ENCODE peak calls at places on chromosomes 13 and 19, in ten cellular contexts. P is neural progenitor cell; Q is CD8-positive, alpha-beta T cell; C is GM06990; E is BJ; S is vagina; W is esophagus squamous epithelium; L is small intestine; Z is CD4-positive, CD25-positive, alpha-beta regulatory T cell; D is OCI-LY7. X is an unnamed sample. For H3K36me3, the result is how much of the 10 kb centered on the place peaks cover.

GRCh38 chr13:106466691-106467405 is 68.6 kb downstream of the EFNB2 start:
- DNase-seq in P (no peak), Q (no peak), C (no peak), E (no peak), S (no peak), W (no peak), L (no peak), Z (no peak), D (no peak), X (no peak)

GRCh38 chr19:42420055-42420544 is 7.1 kb downstream of the LIPE start:
- DNase-seq in P (peak), Q (peak), C (peak), E (no peak), S (no peak), W (no peak), L (peak), Z (peak), D (peak), X (peak)

GRCh38 chr19:19820774-19821315 is 705 bp downstream of the ZNF506 start:
- DNase-seq in P (no peak), Q (no peak), C (no peak), E (no peak), S (no peak), W (no peak), L (no peak), Z (no peak), D (peak), X (peak)

GRCh38 chr13:106153041-106153440 is 382.4 kb downstream of the EFNB2 start:
- DNase-seq in P (no peak), Q (no peak), C (no peak), E (no peak), S (no peak), W (no peak), L (no peak), Z (no peak), D (no peak), X (no peak)

GRCh38 chr13:40388617-40389016 is 277.8 kb downstream of the FOXO1 start:
- DNase-seq in P (no peak), Q (peak), C (peak), E (peak), S (no peak), W (peak), L (peak), Z (peak), D (peak), X (peak)

GRCh38 chr19:58395220-58395978 is at the start of gene RNF225:
- DNase-seq in P (no peak), Q (no peak), C (no peak), E (no peak), S (no peak), W (no peak), L (no peak), Z (no peak), D (no peak), X (no peak)

GRCh38 chr13:90956036-90956435 is 391.5 kb upstream of the MIR17HG start:
- DNase-seq in P (no peak), Q (no peak), C (no peak), E (no peak), S (no peak), W (no peak), L (no peak), Z (no peak), D (no peak), X (no peak)

GRCh38 chr19:7699422-7700127 is 2.4 kb downstream of the FCER2 start:
- DNase-seq in P (no peak), Q (no peak), C (peak), E (no peak), S (no peak), W (no peak), L (no peak), Z (no peak), D (peak), X (no peak)

GRCh38 chr19:51166846-51167490 is 24.9 kb downstream of the SIGLEC7 start:
- DNase-seq in P (no peak), Q (peak), C (no peak), E (no peak), S (no peak), W (no peak), L (peak), Z (no peak), D (no peak), X (no peak)

GRCh38 chr19:8000298-8001038 is 5.0 kb downstream of the ELAVL1 start:
- DNase-seq in P (no peak), Q (no peak), C (no peak), E (no peak), S (no peak), W (no peak), L (no peak), Z (no peak), D (no peak), X (no peak)

GRCh38 chr19:3618144-3618810 is 8.3 kb downstream of the CACTIN start:
- DNase-seq in P (peak), Q (peak), C (peak), E (no peak), S (no peak), W (no peak), L (no peak), Z (peak), D (peak), X (peak)

GRCh38 chr19:53871448-53871847 is 3.8 kb downstream of the MYADM start:
- DNase-seq in P (no peak), Q (no peak), C (no peak), E (no peak), S (no peak), W (no peak), L (no peak), Z (no peak), D (no peak), X (no peak)

GRCh38 chr13:99067160-99067985 is 89.5 kb upstream of the DOCK9 start:
- DNase-seq in P (no peak), Q (no peak), C (no peak), E (peak), S (peak), W (no peak), L (no peak), Z (no peak), D (no peak), X (no peak)

GRCh38 chr19:42254850-42255765 is at the start of gene ERF:
- DNase-seq in P (peak), Q (peak), C (peak), E (peak), S (no peak), W (peak), L (peak), Z (peak), D (peak), X (peak)

GRCh38 chr19:34556500-34556899 is 74.9 kb downstream of the WTIP start:
- DNase-seq in P (peak), Q (no peak), C (no peak), E (no peak), S (no peak), W (no peak), L (no peak), Z (no peak), D (peak), X (no peak)

GRCh38 chr19:495440-496332 is 600 bp upstream of the MADCAM1 start:
- DNase-seq in P (peak), Q (peak), C (peak), E (no peak), S (no peak), W (no peak), L (no peak), Z (peak), D (no peak), X (no peak)

GRCh38 chr13:44903596-44903995 is 85.7 kb downstream of the NUFIP1 start:
- DNase-seq in P (peak), Q (no peak), C (no peak), E (peak), S (no peak), W (no peak), L (peak), Z (no peak), D (no peak), X (no peak)

GRCh38 chr13:28707629-28708427 is 10.9 kb downstream of the SLC46A3 start:
- DNase-seq in P (no peak), Q (no peak), C (peak), E (peak), S (no peak), W (no peak), L (peak), Z (no peak), D (peak), X (no peak)

GRCh38 chr13:28699246-28699645 is 19.5 kb downstream of the SLC46A3 start:
- DNase-seq in P (no peak), Q (no peak), C (no peak), E (no peak), S (no peak), W (no peak), L (peak), Z (no peak), D (no peak), X (no peak)

GRCh38 chr13:28704919-28705318 is 13.9 kb downstream of the SLC46A3 start:
- DNase-seq in P (no peak), Q (no peak), C (no peak), E (no peak), S (no peak), W (no peak), L (no peak), Z (no peak), D (no peak), X (no peak)

GRCh38 chr13:28705734-28706133 is 13.0 kb downstream of the SLC46A3 start:
- DNase-seq in P (no peak), Q (no peak), C (no peak), E (no peak), S (no peak), W (no peak), L (no peak), Z (no peak), D (no peak), X (no peak)

DNA sequence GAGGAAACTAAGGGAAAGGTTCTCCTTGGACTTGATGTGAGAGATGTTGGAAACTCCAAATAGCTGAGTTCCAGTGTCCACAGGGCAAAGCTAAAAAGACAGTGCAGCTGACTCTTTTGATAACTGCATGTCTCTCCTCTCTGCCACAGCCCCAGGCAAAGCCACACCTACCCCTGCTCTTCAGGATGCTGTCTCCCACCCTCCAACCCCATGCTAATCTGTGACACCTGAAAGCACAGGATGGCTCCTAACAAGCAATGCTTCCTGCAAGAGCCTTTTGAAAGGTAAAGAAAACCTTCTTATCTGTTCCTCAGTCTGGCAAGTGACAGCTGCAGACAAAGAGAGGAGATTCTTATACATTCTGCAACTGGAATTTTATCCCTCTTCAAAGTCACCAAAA is 14.5 kb downstream of the SLC46A3 start:
- DNase-seq in P (no peak), Q (no peak), C (no peak), E (no peak), S (no peak), W (no peak), L (no peak), Z (no peak), D (no peak), X (no peak)
- H3K4me3 ChIP-seq in P (no peak), Q (no peak), C (no peak), E (no peak), S (no peak), W (no peak), L (no peak), Z (no peak), D (no peak), X (no peak)

DNA sequence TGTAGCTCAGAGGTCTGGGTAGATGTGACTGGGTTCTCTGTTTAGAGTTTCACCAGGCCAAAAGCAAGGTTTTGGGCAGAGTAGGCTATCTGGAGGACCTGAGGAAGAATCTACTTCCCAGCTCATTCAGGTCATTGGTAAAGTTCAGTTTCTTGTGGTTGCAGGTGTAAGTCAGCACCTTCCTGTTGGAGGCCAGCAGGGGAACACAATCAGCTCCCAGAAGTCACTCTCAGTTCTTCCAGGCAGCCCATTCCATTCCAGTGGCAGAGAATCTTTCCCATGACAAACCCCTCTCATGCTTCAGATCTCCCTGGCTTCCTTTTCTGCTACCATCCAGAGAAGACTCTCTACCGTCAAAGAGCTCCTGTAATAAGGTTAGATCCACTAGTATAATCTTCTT is 176.2 kb upstream of the UFM1 start:
- DNase-seq in P (no peak), Q (no peak), C (no peak), E (no peak), S (no peak), W (no peak), L (no peak), Z (no peak), D (no peak), X (no peak)
- H3K36me3 ChIP-seq in P (under half), Q (under half), C (under half), E (under half), S (under half), W (under half), L (under half), Z (under half), D (under half), X (under half)

GRCh38 chr19:12092065-12092867 is 27.7 kb downstream of the ZNF844 start:
- DNase-seq in P (peak), Q (peak), C (peak), E (peak), S (no peak), W (peak), L (peak), Z (no peak), D (no peak), X (no peak)
- H3K4me3 ChIP-seq in P (peak), Q (peak), C (peak), E (peak), S (peak), W (peak), L (peak), Z (peak), D (no peak), X (peak)

GRCh38 chr19:49014870-49015255 is 2.0 kb downstream of the LHB start:
- DNase-seq in P (no peak), Q (no peak), C (no peak), E (no peak), S (no peak), W (no peak), L (no peak), Z (no peak), D (no peak), X (no peak)
- H3K36me3 ChIP-seq in P (under half), Q (under half), C (under half), E (under half), S (under half), W (under half), L (under half), Z (under half), D (half or more), X (under half)

DNA sequence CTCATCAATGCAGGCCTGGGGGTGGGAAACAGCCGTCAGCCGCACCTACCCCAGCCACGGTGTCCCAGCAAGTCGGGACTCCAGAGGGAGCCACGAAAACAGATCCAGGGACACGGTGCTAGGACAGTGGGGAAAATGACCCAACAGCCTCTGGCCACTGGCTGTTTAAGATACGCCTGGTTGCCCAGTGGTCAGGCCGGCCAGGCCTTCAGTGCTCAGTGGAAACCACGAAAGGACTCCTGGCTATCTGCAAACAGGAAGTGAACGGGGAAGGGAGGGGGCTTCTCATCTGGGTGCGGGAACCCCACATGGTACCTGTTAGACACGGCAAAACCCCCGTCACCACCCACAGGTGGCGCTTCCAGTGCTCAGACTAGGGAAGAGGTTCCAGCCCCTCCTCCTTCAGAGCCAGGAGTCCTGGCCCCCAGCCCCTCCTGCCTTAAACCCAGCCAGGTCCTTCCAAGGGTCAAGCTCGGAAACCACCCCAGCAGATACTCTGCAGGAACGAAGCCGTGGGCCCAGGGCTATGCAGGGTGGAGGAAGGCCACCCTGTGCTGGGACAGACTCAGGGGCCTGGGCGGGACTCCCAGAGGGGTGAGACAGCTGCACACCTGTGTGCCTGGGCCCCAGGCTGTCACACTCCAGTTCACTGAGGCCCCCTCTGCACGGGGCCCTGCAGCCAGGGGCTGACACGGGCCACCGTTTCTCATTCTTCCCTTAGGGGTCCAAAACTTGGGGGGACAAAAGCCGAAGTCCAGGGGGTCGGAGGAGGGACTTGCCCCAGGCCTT is 4.5 kb downstream of the PPP1R12C start:
- DNase-seq in P (no peak), Q (no peak), C (no peak), E (no peak), S (no peak), W (no peak), L (no peak), Z (no peak), D (peak), X (no peak)
- H3K4me3 ChIP-seq in P (no peak), Q (no peak), C (no peak), E (no peak), S (peak), W (no peak), L (no peak), Z (no peak), D (peak), X (no peak)

GRCh38 chr19:32438751-32439150 is 33.2 kb downstream of the DPY19L3 start:
- DNase-seq in P (no peak), Q (no peak), C (no peak), E (no peak), S (no peak), W (no peak), L (no peak), Z (no peak), D (no peak), X (no peak)

GRCh38 chr19:32437096-32437495 is 31.5 kb downstream of the DPY19L3 start:
- DNase-seq in P (no peak), Q (no peak), C (no peak), E (no peak), S (no peak), W (no peak), L (no peak), Z (no peak), D (no peak), X (no peak)

GRCh38 chr19:32442650-32443049 is 37.1 kb downstream of the DPY19L3 start:
- DNase-seq in P (no peak), Q (no peak), C (no peak), E (no peak), S (no peak), W (no peak), L (no peak), Z (no peak), D (no peak), X (no peak)

DNA sequence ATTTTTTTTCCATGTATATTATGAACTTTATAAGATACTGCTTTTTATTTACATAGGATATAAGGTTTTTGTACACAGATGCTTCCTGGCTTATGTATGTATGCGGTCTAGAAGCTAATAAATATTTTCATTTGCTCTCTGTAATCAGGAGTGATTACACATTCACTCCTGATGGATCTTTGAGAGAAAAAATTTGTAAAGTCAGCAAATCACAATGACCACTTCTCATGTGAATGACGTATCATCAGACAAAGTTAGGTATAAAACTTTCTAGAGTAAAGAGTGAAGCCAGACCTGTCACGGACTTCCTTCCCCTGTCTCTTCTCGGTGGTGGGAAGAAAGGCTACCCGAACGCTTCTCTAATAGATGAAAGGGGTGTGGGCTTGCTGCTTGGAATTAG is 31.1 kb downstream of the DPY19L3 start:
- DNase-seq in P (no peak), Q (no peak), C (no peak), E (no peak), S (no peak), W (no peak), L (no peak), Z (no peak), D (no peak), X (no peak)
- H3K36me3 ChIP-seq in P (under half), Q (under half), C (under half), E (under half), S (under half), W (under half), L (under half), Z (under half), D (half or more), X (under half)

DNA sequence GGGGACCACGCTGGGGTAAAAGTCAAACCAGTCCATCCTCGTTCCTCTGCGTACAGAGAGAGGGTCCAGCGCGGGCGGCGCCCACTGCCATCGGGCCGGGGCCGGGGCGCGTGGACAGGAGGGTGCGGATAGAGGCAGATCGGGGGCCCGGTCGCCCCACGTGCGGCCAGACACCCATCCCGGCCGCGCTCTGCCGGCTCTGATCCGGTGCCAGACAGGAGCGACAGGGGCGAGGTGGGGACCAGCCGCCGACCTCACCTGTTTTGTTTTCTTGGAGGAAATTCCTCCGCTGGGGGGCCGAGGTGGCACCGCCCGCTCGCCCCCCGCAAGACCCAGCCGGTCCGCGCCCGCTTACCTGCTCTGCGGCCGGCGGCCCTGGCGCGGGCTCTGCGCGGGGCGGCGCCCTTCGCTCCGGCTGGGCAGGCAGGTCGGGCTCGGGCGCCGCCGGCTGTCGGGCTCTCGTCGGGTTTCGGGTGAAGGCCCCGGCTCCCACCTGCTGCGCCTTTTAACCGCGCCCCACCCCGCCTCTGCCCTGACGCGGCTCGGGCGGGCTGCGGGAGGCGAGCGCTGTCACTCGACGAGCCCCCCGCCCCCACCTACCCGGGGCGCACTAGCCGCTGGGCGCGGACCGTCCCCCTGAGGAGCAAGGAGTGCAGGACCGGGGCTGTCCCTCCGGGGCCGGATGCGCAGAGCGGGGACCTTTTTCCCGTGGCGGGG is at the start of gene GJB6:
- DNase-seq in P (peak), Q (peak), C (no peak), E (no peak), S (no peak), W (no peak), L (peak), Z (peak), D (no peak), X (peak)
- H3K4me3 ChIP-seq in P (peak), Q (peak), C (peak), E (no peak), S (peak), W (peak), L (peak), Z (peak), D (no peak), X (peak)

GRCh38 chr13:114002771-114003321 is 29.0 kb upstream of the C13orf46 start:
- DNase-seq in P (no peak), Q (no peak), C (no peak), E (no peak), S (no peak), W (no peak), L (no peak), Z (no peak), D (no peak), X (no peak)
- H3K36me3 ChIP-seq in P (under half), Q (half or more), C (under half), E (under half), S (under half), W (under half), L (under half), Z (half or more), D (under half), X (under half)

DNA sequence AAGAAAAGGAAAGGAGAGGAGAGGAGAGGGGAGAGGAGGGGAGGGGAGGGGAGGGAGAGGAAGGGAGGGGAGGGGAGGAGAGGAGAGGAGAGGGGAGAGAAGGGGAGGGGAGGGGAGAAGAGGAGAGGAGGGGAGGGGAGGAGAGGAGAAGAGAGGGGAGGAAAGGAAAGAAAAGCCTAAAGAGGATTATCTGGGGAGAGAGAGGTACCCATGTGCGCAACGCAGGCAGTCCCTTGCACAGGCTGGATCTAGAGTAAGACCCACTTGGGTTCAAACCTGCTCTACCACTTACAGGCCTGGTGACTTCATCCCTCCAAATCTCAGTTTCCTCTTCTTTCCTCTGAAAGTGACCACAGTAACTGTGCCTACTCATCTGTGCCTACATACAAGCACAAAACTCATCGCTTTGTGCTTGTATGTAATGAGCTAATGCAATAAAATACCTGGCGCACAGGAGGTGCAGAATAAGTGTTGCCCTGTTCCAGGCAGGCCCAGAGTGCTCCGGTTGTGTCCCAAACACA is 753 bp upstream of the MAP1S start:
- DNase-seq in P (peak), Q (no peak), C (no peak), E (no peak), S (no peak), W (no peak), L (no peak), Z (no peak), D (no peak), X (no peak)
- H3K4me3 ChIP-seq in P (peak), Q (peak), C (no peak), E (no peak), S (peak), W (no peak), L (no peak), Z (peak), D (peak), X (peak)